ENCODE peak calls at places on chromosomes 16 and 17, in ten cellular contexts. P is mammary epithelial cell, H is DND-41, E is fibroblast of lung, Q is GM23248, D is HepG2, S is PC-9, K is K562, X is endothelial cell of umbilical vein, B is keratinocyte. N is an unnamed sample.

GRCh38 chr16:22192261-22193133 is 13.6 kb upstream of the EEF2K start:
- DNase-seq in X (peak), S (peak), B (no peak), H (peak), E (peak), K (peak), P (peak), Q (peak), D (peak), N (no peak)

GRCh38 chr17:77951123-77951522 is 7.4 kb upstream of the TNRC6C start:
- DNase-seq in H (no peak), K (no peak), D (no peak), X (no peak), P (no peak), E (no peak), B (no peak), Q (no peak), S (no peak), N (no peak)

GRCh38 chr17:71085238-71086033 is 916.1 kb downstream of the KCNJ2 start:
- DNase-seq in B (no peak), H (peak), Q (no peak), P (peak), S (no peak), K (no peak), E (peak), X (no peak), D (peak), N (peak)

GRCh38 chr16:22161999-22162657 is at the start of gene SDR42E2:
- DNase-seq in S (no peak), K (peak), X (no peak), D (no peak), B (no peak), H (no peak), E (no peak), P (peak), Q (no peak), N (no peak)

GRCh38 chr16:12459401-12459791 is 344.3 kb downstream of the CPPED1 start:
- DNase-seq in H (no peak), B (no peak), K (no peak), E (no peak), P (no peak), X (no peak), S (no peak), Q (no peak), D (no peak), N (no peak)

GRCh38 chr16:85689285-85689949 is 663 bp upstream of the GINS2 start:
- DNase-seq in Q (peak), B (no peak), H (no peak), P (no peak), D (no peak), S (no peak), E (no peak), K (no peak), X (no peak), N (no peak)

GRCh38 chr17:49510720-49511110 is 15.6 kb downstream of the NGFR start:
- DNase-seq in P (no peak), B (no peak), S (no peak), Q (no peak), E (no peak), K (no peak), H (no peak), X (no peak), D (no peak), N (no peak)

GRCh38 chr17:28657756-28658155 is 4.0 kb downstream of the SDF2 start:
- DNase-seq in D (no peak), H (no peak), P (peak), Q (peak), B (no peak), K (no peak), X (no peak), E (peak), S (no peak), N (no peak)

GRCh38 chr16:65373095-65373494 is 251.2 kb upstream of the CDH11 start:
- DNase-seq in H (no peak), E (no peak), B (no peak), P (no peak), D (no peak), Q (no peak), S (no peak), X (no peak), K (no peak), N (no peak)

GRCh38 chr17:38958326-38958725 is 8.9 kb downstream of the FBXO47 start:
- DNase-seq in P (no peak), S (peak), H (no peak), D (no peak), B (no peak), E (peak), X (peak), K (no peak), Q (peak), N (no peak)

GRCh38 chr16:87314990-87315420 is 2.2 kb downstream of the C16orf95 start:
- DNase-seq in K (no peak), P (no peak), H (no peak), S (no peak), X (no peak), B (no peak), D (no peak), E (no peak), Q (no peak), N (no peak)

GRCh38 chr17:73397856-73398540 is 86.2 kb upstream of the CDC42EP4 start:
- DNase-seq in S (no peak), K (no peak), Q (no peak), E (no peak), X (no peak), P (no peak), H (no peak), D (no peak), B (no peak), N (no peak)

DNA sequence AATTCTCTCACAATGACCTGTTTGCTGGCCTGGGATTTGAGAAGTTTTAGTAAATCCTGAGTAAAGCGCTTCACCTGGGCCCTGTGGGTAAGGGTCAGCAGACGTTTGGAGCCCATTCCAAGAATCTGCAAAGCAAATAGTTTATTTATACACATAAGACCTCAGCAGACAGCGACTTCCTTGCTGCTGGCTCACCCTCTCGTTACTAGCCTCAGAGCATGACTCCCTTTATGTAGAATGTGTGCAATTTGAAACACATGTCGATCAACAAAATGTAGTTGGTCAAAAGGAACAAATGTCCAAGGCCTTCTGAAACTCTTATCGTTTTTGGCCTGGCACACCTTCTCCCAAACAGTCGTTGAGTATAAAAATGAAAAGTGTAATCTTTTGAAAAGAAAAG is 31.3 kb downstream of the MARF1 start:
- DNase-seq in S (no peak), H (no peak), P (no peak), K (no peak), D (no peak), E (no peak), Q (no peak), X (no peak), B (no peak), N (no peak)
- TF ChIP-seq EZH2 in S (no peak), H (no peak), P (no peak), K (no peak), D (no peak), E (no peak), Q (no peak), X (no peak), B (no peak), N (no peak)

DNA sequence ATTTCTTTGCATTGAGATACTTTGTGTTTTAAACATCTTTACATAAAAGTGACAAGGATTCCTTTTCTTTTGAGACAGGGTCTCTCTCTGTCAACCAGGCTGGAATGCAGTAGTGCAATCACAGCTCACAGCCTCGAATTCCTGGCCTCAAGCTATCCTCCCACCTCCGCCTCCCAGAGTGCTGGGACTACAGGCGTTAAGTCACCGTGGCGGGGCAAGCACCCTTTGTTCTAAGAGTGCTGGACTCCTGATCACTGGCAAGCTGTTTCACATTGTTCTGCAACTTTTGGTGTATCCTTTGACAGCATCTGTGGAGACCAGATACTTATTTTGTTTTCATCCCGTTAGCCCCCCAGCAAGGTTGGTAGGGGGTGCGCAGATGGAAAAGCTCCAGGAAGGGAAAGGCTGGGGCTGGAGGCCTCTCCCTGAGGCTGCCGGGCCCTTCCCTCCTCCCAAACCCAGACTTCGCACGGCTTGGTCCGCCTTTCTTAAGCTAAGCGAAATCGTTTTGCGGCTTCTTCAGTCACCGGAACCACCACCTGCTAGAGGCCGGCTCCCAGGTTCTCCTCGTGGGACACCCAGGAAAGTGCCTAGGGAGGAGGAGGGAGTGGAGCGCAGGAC is 1.1 kb downstream of the ST6GALNAC2 start:
- DNase-seq in D (no peak), H (no peak), B (no peak), K (no peak), E (no peak), Q (no peak), S (no peak), X (no peak), P (peak), N (no peak)
- TF ChIP-seq EZH2 in D (no peak), H (no peak), B (no peak), K (no peak), E (no peak), Q (no peak), S (no peak), X (no peak), P (no peak), N (no peak)

GRCh38 chr16:73046484-73047214 is 1.3 kb downstream of the ZFHX3 start:
- DNase-seq in S (peak), H (no peak), D (no peak), E (no peak), X (no peak), P (no peak), B (no peak), K (no peak), Q (no peak), N (no peak)

GRCh38 chr16:73049051-73049910 is 1.4 kb upstream of the ZFHX3 start:
- DNase-seq in K (no peak), X (no peak), D (no peak), Q (no peak), E (no peak), S (no peak), B (no peak), H (no peak), P (no peak), N (no peak)

GRCh38 chr16:73047221-73047535 is 750 bp downstream of the ZFHX3 start:
- DNase-seq in S (peak), X (no peak), D (no peak), B (no peak), Q (peak), P (no peak), K (no peak), H (no peak), E (peak), N (no peak)

GRCh38 chr16:73048292-73049050 is 543 bp upstream of the ZFHX3 start:
- DNase-seq in X (peak), P (no peak), E (peak), S (peak), H (no peak), D (peak), K (no peak), Q (peak), B (no peak), N (no peak)

GRCh38 chr16:73047536-73048291 is at the start of gene ZFHX3:
- DNase-seq in S (peak), E (peak), Q (peak), P (peak), K (no peak), H (peak), X (peak), D (peak), B (no peak), N (no peak)
- TF ChIP-seq EZH2 in S (no peak), E (no peak), Q (no peak), P (no peak), K (no peak), H (peak), X (no peak), D (no peak), B (no peak), N (no peak)

GRCh38 chr17:7435676-7436555 is 681 bp downstream of the TMEM102 start:
- DNase-seq in Q (peak), K (peak), B (no peak), X (peak), S (peak), P (peak), E (no peak), D (no peak), H (peak), N (peak)
- TF ChIP-seq EZH2 in Q (no peak), K (no peak), B (no peak), X (no peak), S (no peak), P (no peak), E (no peak), D (no peak), H (no peak), N (no peak)

DNA sequence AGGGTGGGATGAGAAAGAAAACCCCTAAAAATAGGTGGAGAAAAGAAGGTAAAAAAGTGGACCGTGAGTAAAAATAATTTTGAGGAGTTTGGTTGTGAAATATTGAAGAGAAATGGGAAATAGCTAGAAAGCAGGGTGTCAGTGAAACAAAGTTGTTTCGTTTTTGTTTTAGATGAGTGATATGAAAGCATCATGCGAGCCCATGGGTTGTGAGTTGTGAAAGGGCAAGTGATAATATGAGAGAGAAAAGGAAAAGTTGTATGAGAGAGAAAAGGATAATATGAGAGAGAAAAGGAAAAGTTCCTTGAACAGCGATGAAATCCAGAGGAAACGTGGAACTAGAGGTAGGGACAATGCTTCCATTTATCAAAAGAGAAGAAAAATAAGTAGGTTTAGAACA is 7.3 kb upstream of the SMIM36 start:
- DNase-seq in K (no peak), H (no peak), X (no peak), E (no peak), D (no peak), P (no peak), S (no peak), Q (no peak), B (no peak), N (no peak)
- TF ChIP-seq EZH2 in K (no peak), H (no peak), X (no peak), E (no peak), D (no peak), P (no peak), S (no peak), Q (no peak), B (no peak), N (no peak)

GRCh38 chr16:57091200-57091989 is 988 bp upstream of the CPNE2 start:
- DNase-seq in D (peak), H (no peak), Q (peak), E (peak), B (no peak), K (no peak), P (peak), X (peak), S (peak), N (peak)
- TF ChIP-seq EZH2 in D (no peak), H (no peak), Q (no peak), E (no peak), B (no peak), K (no peak), P (no peak), X (no peak), S (no peak), N (no peak)

DNA sequence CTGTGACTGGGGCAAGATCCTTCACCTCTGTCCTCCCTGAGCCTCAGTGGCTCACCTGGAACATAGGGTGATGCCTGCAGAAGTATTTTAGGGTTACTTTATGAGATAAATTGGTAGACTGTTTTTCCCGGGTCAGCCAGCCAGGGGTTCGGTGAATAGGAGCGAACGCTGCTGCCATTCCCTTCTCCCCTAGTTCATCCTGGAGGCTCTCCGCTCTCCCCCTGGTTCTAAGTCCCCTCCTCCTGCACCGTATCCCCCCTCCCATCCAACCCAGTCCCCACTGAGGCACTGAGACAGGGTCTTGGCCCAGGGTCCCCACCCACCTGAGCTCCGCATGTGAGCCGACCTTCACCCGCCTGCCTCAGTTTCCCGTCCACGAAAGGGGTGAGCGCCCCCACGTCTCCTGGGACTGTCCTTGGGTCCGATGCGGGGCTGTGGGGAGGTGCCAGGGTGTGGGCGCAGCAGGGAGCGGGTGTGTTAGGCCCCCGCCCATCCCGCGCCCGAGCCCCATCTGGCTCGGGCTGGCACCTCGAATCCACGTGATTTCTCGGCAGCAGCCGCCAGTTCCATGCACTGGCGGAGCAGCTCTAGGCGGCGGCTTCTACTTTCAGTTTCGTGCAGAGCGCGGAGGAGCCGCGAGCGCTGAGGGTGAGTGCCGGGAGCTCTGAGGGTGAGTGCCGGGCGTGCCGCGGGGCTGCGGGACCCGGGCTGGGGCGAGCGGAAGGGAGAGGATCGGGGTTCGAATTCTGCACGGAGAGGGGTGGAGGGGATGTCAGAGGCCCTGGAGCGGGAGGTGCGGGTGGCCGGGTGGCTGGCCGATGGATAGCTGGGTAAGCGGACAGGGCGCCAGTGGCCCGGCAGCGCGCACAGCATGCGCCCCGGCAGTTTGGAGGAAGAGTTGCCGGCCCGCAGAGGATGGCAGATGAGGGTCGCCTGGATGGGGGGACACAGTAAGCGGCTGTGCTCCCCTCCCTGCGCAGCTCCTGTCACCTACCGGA is at the start of gene NLRC5:
- DNase-seq in K (no peak), D (peak), B (no peak), P (peak), X (peak), E (peak), Q (peak), H (peak), S (peak), N (peak)
- TF ChIP-seq EZH2 in K (peak), D (no peak), B (no peak), P (no peak), X (no peak), E (no peak), Q (no peak), H (no peak), S (no peak), N (no peak)

GRCh38 chr16:80317132-80318098 is 223.4 kb upstream of the DYNLRB2 start:
- DNase-seq in K (peak), E (peak), X (no peak), B (no peak), Q (no peak), S (no peak), P (no peak), D (peak), H (no peak), N (no peak)
- TF ChIP-seq EZH2 in K (no peak), E (no peak), X (no peak), B (no peak), Q (no peak), S (no peak), P (no peak), D (no peak), H (no peak), N (no peak)

DNA sequence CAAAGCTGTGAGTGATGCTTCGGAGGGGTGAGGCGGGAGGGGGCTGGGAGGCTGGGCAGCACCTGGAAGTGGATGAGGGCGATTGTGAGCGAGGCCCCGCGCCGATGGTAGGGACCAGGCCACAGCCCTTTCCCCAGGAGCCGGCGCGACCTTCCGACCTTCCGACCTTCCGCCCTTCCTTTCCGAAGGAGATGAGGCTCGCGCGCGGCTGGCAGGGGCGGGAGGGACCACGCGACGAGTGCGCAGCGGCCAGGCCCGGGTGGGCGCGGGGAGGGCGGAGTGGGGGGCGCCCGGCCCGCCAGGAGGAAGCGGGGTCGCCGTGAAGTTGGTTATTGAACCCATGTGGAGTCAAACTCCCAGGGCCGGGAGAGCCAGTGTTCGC is 56.5 kb downstream of the RAP1GAP2 start:
- DNase-seq in H (no peak), X (no peak), E (no peak), Q (no peak), K (no peak), P (no peak), S (no peak), D (no peak), B (no peak), N (no peak)
- TF ChIP-seq EZH2 in H (no peak), X (peak), E (no peak), Q (no peak), K (no peak), P (no peak), S (no peak), D (no peak), B (no peak), N (no peak)

N was measured in HCT116.